ENCODE peak calls at places on chromosomes 4 and X, in eight cellular contexts. X is CD8-positive, alpha-beta T cell; Y is neural progenitor cell; Z is WTC11; R is PC-3; H is sigmoid colon; D is Calu3; T is neural crest cell. A is an unnamed sample.

GRCh38 chr4:5139141-5139540 is 87.9 kb downstream of the STK32B start:
- DNase-seq in X (no peak), Y (no peak), Z (no peak), R (no peak), H (no peak), D (no peak), T (no peak), A (no peak)

GRCh38 chr4:94409947-94410346 is 41.8 kb upstream of the PDLIM5 start:
- DNase-seq in X (no peak), Y (no peak), Z (no peak), R (no peak), H (no peak), D (no peak), T (no peak), A (no peak)

GRCh38 chr4:107304699-107305286 is 268.7 kb upstream of the DKK2 start:
- DNase-seq in X (no peak), Y (peak), Z (no peak), R (no peak), H (no peak), D (no peak), T (no peak), A (no peak)

GRCh38 chrX:72306851-72307645 is 1.3 kb upstream of the CITED1 start:
- DNase-seq in X (no peak), Y (peak), Z (peak), R (peak), H (peak), D (peak), T (peak), A (peak)

GRCh38 chr4:94507281-94507680 is 55.5 kb downstream of the PDLIM5 start:
- DNase-seq in X (no peak), Y (no peak), Z (no peak), R (no peak), H (no peak), D (no peak), T (no peak), A (no peak)

GRCh38 chrX:75131973-75132627 is 24.0 kb downstream of the ABCB7 start:
- DNase-seq in X (no peak), Y (peak), Z (no peak), R (no peak), H (no peak), D (no peak), T (peak), A (no peak)

GRCh38 chrX:118807151-118808017 is 16.2 kb upstream of the ZCCHC12 start:
- DNase-seq in X (no peak), Y (peak), Z (peak), R (peak), H (no peak), D (peak), T (peak), A (peak)

GRCh38 chr4:154642361-154642760 is 29.9 kb upstream of the FGG start:
- DNase-seq in X (no peak), Y (peak), Z (no peak), R (peak), H (no peak), D (no peak), T (no peak), A (no peak)

GRCh38 chr4:61011051-61011450 is 189.1 kb upstream of the ADGRL3 start:
- DNase-seq in X (no peak), Y (no peak), Z (no peak), R (peak), H (no peak), D (no peak), T (no peak), A (no peak)

GRCh38 chr4:165208741-165209388 is 1.5 kb downstream of the KLHL2 start:
- DNase-seq in X (no peak), Y (no peak), Z (no peak), R (peak), H (no peak), D (no peak), T (no peak), A (no peak)

GRCh38 chr4:163193717-163194116 is 27.0 kb upstream of the NAF1 start:
- DNase-seq in X (no peak), Y (no peak), Z (no peak), R (no peak), H (no peak), D (no peak), T (no peak), A (no peak)

DNA sequence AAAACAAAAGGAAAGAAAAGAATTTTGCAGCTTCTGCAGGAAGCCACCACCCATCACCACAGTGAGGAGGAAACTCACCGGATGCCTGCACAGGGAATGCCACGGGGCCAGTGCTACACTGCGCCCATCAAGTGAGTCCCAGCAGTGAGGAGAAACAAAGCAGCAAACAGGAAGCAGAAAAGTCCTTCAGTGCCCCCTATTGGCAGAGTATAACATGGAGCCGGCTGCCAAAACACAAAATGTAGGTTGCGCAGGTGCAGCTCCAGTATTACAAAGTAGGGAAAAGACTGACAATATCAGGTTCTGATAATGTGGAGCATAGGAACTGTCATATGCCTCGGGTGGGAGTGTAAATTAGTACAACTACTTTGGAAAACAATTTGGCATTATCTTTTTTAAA is 23.3 kb upstream of the SCML2 start:
- DNase-seq in X (no peak), Y (peak), Z (peak), R (peak), H (no peak), D (peak), T (peak), A (no peak)
- TF ChIP-seq CTCF in X (peak), Y (peak), Z (peak), R (peak), H (peak), D (peak), T (peak), A (peak)

GRCh38 chrX:120380699-120381098 is 18.8 kb downstream of the ATP1B4 start:
- DNase-seq in X (no peak), Y (peak), Z (no peak), R (peak), H (no peak), D (peak), T (no peak), A (no peak)
- TF ChIP-seq CTCF in X (peak), Y (peak), Z (no peak), R (peak), H (peak), D (peak), T (peak), A (peak)

DNA sequence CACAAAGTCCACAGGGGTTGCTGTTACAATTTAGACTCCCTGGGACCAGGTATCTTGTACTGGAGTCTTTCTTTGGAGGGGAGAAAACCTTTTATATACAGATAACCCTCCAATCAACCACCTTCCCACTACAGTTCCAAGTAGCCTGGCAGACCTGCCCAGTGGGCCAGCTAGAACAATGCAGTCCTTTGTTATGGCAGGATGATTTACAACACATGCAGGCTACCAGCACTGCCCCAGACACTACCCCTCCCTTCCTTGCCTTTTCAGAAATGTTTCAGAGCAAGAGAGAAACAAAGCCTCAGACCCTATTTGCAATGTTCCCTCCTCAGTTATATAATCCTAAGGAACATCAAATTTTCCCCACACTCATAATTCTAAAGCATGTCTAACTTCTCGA is 11.1 kb downstream of the RASL11B start:
- DNase-seq in X (no peak), Y (peak), Z (no peak), R (peak), H (no peak), D (peak), T (no peak), A (no peak)
- TF ChIP-seq CTCF in X (no peak), Y (no peak), Z (no peak), R (no peak), H (no peak), D (no peak), T (no peak), A (no peak)

GRCh38 chr4:77695769-77696168 is 90.1 kb downstream of the CXCL13 start:
- DNase-seq in X (no peak), Y (no peak), Z (no peak), R (peak), H (no peak), D (peak), T (no peak), A (peak)

GRCh38 chr4:77701111-77701510 is 95.5 kb downstream of the CXCL13 start:
- DNase-seq in X (no peak), Y (no peak), Z (no peak), R (no peak), H (no peak), D (no peak), T (no peak), A (no peak)

GRCh38 chr4:77697860-77698599 is 92.4 kb downstream of the CXCL13 start:
- DNase-seq in X (no peak), Y (peak), Z (peak), R (peak), H (no peak), D (peak), T (no peak), A (peak)

DNA sequence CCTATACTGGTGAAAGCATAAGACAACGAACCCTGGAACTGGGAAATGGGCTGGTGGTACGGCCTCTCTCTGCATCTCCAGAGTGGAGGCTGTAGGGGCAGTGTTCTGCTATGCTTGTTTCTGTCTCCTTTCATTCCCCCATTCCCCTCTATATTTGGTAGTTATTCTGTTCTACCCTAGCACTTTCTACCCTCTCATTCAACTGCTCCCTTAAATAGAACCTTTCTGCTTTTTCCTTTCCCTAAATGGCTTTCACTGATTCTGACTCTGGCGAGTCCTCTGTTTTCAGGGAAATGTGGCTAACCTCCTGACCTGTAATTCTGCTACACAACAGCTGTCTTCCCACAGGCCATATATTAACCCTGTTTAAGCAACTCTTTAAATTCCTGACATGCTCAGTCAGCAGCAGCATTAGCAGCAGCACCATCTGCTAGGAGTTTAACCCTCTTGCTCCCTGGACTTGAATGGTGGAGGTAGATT is 94.2 kb downstream of the CXCL13 start:
- DNase-seq in X (no peak), Y (peak), Z (peak), R (peak), H (no peak), D (peak), T (peak), A (peak)
- TF ChIP-seq CTCF in X (no peak), Y (peak), Z (no peak), R (peak), H (no peak), D (no peak), T (peak), A (peak)

GRCh38 chr4:32117696-32118095 is 1397.5 kb downstream of the PCDH7 start:
- DNase-seq in X (no peak), Y (peak), Z (no peak), R (peak), H (no peak), D (no peak), T (no peak), A (no peak)
- TF ChIP-seq CTCF in X (no peak), Y (peak), Z (no peak), R (peak), H (no peak), D (no peak), T (no peak), A (no peak)

GRCh38 chr4:93368968-93369367 is 459.6 kb upstream of the ATOH1 start:
- DNase-seq in X (no peak), Y (no peak), Z (no peak), R (no peak), H (no peak), D (no peak), T (no peak), A (no peak)
- TF ChIP-seq CTCF in X (no peak), Y (no peak), Z (no peak), R (no peak), H (no peak), D (no peak), T (no peak), A (no peak)

A was measured in astrocyte of the cerebellum.